ENCODE peak calls at places on chromosomes 5 and 9, in six cellular contexts. One of them, this sample, is unnamed.

GRCh38 chr9:31597977-31598376 is 786.5 kb upstream of the ACO1 start:
- DNase-seq in head of caudate nucleus: no peak
- DNase-seq in AG04450: no peak
- DNase-seq in activated gamma-delta T cell treated with Interleukin-2 at 50 U/mL for 16 hours: no peak
- DNase-seq in NCI-H1092: no peak
- DNase-seq in effector memory CD4-positive, alpha-beta T cell: no peak
- DNase-seq in this sample: no peak

GRCh38 chr5:67037171-67037570 is 159.4 kb downstream of the CD180 start:
- DNase-seq in head of caudate nucleus: no peak
- DNase-seq in AG04450: no peak
- DNase-seq in activated gamma-delta T cell treated with Interleukin-2 at 50 U/mL for 16 hours: no peak
- DNase-seq in NCI-H1092: no peak
- DNase-seq in effector memory CD4-positive, alpha-beta T cell: no peak
- DNase-seq in this sample: no peak

GRCh38 chr9:127130661-127131538 is 8.5 kb upstream of the ANGPTL2 start:
- DNase-seq in head of caudate nucleus: no peak
- DNase-seq in AG04450: peak; percentile 88
- DNase-seq in activated gamma-delta T cell treated with Interleukin-2 at 50 U/mL for 16 hours: no peak
- DNase-seq in NCI-H1092: peak; percentile 50
- DNase-seq in effector memory CD4-positive, alpha-beta T cell: no peak
- DNase-seq in this sample: no peak

GRCh38 chr9:126170286-126170823 is 156.3 kb upstream of the MVB12B start:
- DNase-seq in head of caudate nucleus: no peak
- DNase-seq in AG04450: no peak
- DNase-seq in activated gamma-delta T cell treated with Interleukin-2 at 50 U/mL for 16 hours: no peak
- DNase-seq in NCI-H1092: no peak
- DNase-seq in effector memory CD4-positive, alpha-beta T cell: no peak
- DNase-seq in this sample: no peak

GRCh38 chr5:165201364-165202143 is 1696.1 kb downstream of the MAT2B start:
- DNase-seq in head of caudate nucleus: no peak
- DNase-seq in AG04450: no peak
- DNase-seq in activated gamma-delta T cell treated with Interleukin-2 at 50 U/mL for 16 hours: no peak
- DNase-seq in NCI-H1092: no peak
- DNase-seq in effector memory CD4-positive, alpha-beta T cell: no peak
- DNase-seq in this sample: no peak

GRCh38 chr9:112507281-112507680 is 20.7 kb downstream of the KIAA1958 start:
- DNase-seq in head of caudate nucleus: no peak
- DNase-seq in AG04450: no peak
- DNase-seq in activated gamma-delta T cell treated with Interleukin-2 at 50 U/mL for 16 hours: no peak
- DNase-seq in NCI-H1092: no peak
- DNase-seq in effector memory CD4-positive, alpha-beta T cell: no peak
- DNase-seq in this sample: no peak

GRCh38 chr9:127568971-127569818 is 42.9 kb upstream of the STXBP1 start:
- DNase-seq in head of caudate nucleus: peak; percentile 37
- DNase-seq in AG04450: peak; percentile 49
- DNase-seq in activated gamma-delta T cell treated with Interleukin-2 at 50 U/mL for 16 hours: peak; percentile 68
- DNase-seq in NCI-H1092: peak; percentile 79
- DNase-seq in effector memory CD4-positive, alpha-beta T cell: peak; percentile 71
- DNase-seq in this sample: peak; percentile 80

GRCh38 chr9:129761901-129762359 is 9.1 kb upstream of the PTGES start:
- DNase-seq in head of caudate nucleus: no peak
- DNase-seq in AG04450: peak; percentile 55
- DNase-seq in activated gamma-delta T cell treated with Interleukin-2 at 50 U/mL for 16 hours: no peak
- DNase-seq in NCI-H1092: no peak
- DNase-seq in effector memory CD4-positive, alpha-beta T cell: no peak
- DNase-seq in this sample: no peak

GRCh38 chr5:78509884-78510769 is 138.4 kb downstream of the LHFPL2 start:
- DNase-seq in head of caudate nucleus: peak; percentile 56
- DNase-seq in AG04450: no peak
- DNase-seq in activated gamma-delta T cell treated with Interleukin-2 at 50 U/mL for 16 hours: peak; percentile 20
- DNase-seq in NCI-H1092: no peak
- DNase-seq in effector memory CD4-positive, alpha-beta T cell: no peak
- DNase-seq in this sample: peak; percentile 33

GRCh38 chr9:71760901-71761300 is 7.4 kb downstream of the CEMIP2 start:
- DNase-seq in head of caudate nucleus: no peak
- DNase-seq in AG04450: no peak
- DNase-seq in activated gamma-delta T cell treated with Interleukin-2 at 50 U/mL for 16 hours: no peak
- DNase-seq in NCI-H1092: no peak
- DNase-seq in effector memory CD4-positive, alpha-beta T cell: no peak
- DNase-seq in this sample: no peak

GRCh38 chr9:123260340-123260739 is 8.0 kb downstream of the STRBP start:
- DNase-seq in head of caudate nucleus: no peak
- DNase-seq in AG04450: no peak
- DNase-seq in activated gamma-delta T cell treated with Interleukin-2 at 50 U/mL for 16 hours: no peak
- DNase-seq in NCI-H1092: no peak
- DNase-seq in effector memory CD4-positive, alpha-beta T cell: no peak
- DNase-seq in this sample: no peak

GRCh38 chr9:16039103-16039987 is 486.5 kb downstream of the CCDC171 start:
- DNase-seq in head of caudate nucleus: peak; percentile 31
- DNase-seq in AG04450: no peak
- DNase-seq in activated gamma-delta T cell treated with Interleukin-2 at 50 U/mL for 16 hours: no peak
- DNase-seq in NCI-H1092: no peak
- DNase-seq in effector memory CD4-positive, alpha-beta T cell: no peak
- DNase-seq in this sample: no peak

GRCh38 chr5:171840066-171840465 is 54.4 kb downstream of the SMIM23 start:
- DNase-seq in head of caudate nucleus: no peak
- DNase-seq in AG04450: no peak
- DNase-seq in activated gamma-delta T cell treated with Interleukin-2 at 50 U/mL for 16 hours: no peak
- DNase-seq in NCI-H1092: peak; percentile 38
- DNase-seq in effector memory CD4-positive, alpha-beta T cell: no peak
- DNase-seq in this sample: no peak

GRCh38 chr9:126915281-126915816 is 767 bp downstream of the RALGPS1 start:
- DNase-seq in head of caudate nucleus: peak; percentile 13
- DNase-seq in AG04450: no peak
- DNase-seq in activated gamma-delta T cell treated with Interleukin-2 at 50 U/mL for 16 hours: peak; percentile 31
- DNase-seq in NCI-H1092: no peak
- DNase-seq in effector memory CD4-positive, alpha-beta T cell: peak; percentile 45
- DNase-seq in this sample: no peak

GRCh38 chr9:136618578-136619547 is 43.9 kb upstream of the EGFL7 start:
- DNase-seq in head of caudate nucleus: no peak
- DNase-seq in AG04450: no peak
- DNase-seq in activated gamma-delta T cell treated with Interleukin-2 at 50 U/mL for 16 hours: no peak
- DNase-seq in NCI-H1092: no peak
- DNase-seq in effector memory CD4-positive, alpha-beta T cell: no peak
- DNase-seq in this sample: no peak

GRCh38 chr9:71269859-71270258 is 148.4 kb upstream of the TRPM3 start:
- DNase-seq in head of caudate nucleus: no peak
- DNase-seq in AG04450: no peak
- DNase-seq in activated gamma-delta T cell treated with Interleukin-2 at 50 U/mL for 16 hours: no peak
- DNase-seq in NCI-H1092: no peak
- DNase-seq in effector memory CD4-positive, alpha-beta T cell: no peak
- DNase-seq in this sample: no peak